ENCODE peak calls at places on chromosomes 2 and 18, in five cellular contexts. One of them, this sample, is unnamed.

GRCh38 chr2:54084600-54084999 is 30.8 kb upstream of the ACYP2 start:
- DNase-seq in trophoblast cell: no peak
- DNase-seq in neuronal stem cell: no peak
- DNase-seq in mesenchymal stem cell: no peak
- DNase-seq in H1: no peak
- DNase-seq in this sample: no peak

GRCh38 chr2:241702405-241703127 is 727 bp downstream of the ING5 start:
- DNase-seq in trophoblast cell: peak
- DNase-seq in neuronal stem cell: peak
- DNase-seq in mesenchymal stem cell: peak
- DNase-seq in H1: peak
- DNase-seq in this sample: peak

GRCh38 chr2:65024149-65024829 is 31.9 kb upstream of the CEP68 start:
- DNase-seq in trophoblast cell: no peak
- DNase-seq in neuronal stem cell: no peak
- DNase-seq in mesenchymal stem cell: peak
- DNase-seq in H1: no peak
- DNase-seq in this sample: no peak

GRCh38 chr2:241890524-241891235 is 21.2 kb downstream of the RTP5 start:
- DNase-seq in trophoblast cell: peak
- DNase-seq in neuronal stem cell: no peak
- DNase-seq in mesenchymal stem cell: no peak
- DNase-seq in H1: no peak
- DNase-seq in this sample: no peak

GRCh38 chr18:55457028-55457427 is 131.0 kb downstream of the TCF4 start:
- DNase-seq in trophoblast cell: no peak
- DNase-seq in neuronal stem cell: no peak
- DNase-seq in mesenchymal stem cell: no peak
- DNase-seq in H1: no peak
- DNase-seq in this sample: no peak

GRCh38 chr18:79926715-79927596 is 24.5 kb downstream of the SLC66A2 start:
- DNase-seq in trophoblast cell: no peak
- DNase-seq in neuronal stem cell: no peak
- DNase-seq in mesenchymal stem cell: no peak
- DNase-seq in H1: peak
- DNase-seq in this sample: peak

GRCh38 chr2:215727507-215728503 is 285.5 kb downstream of the MREG start:
- DNase-seq in trophoblast cell: peak
- DNase-seq in neuronal stem cell: no peak
- DNase-seq in mesenchymal stem cell: peak
- DNase-seq in H1: no peak
- DNase-seq in this sample: no peak

GRCh38 chr2:110116033-110116710 is 550 bp upstream of the MALL start:
- DNase-seq in trophoblast cell: peak
- DNase-seq in neuronal stem cell: no peak
- DNase-seq in mesenchymal stem cell: peak
- DNase-seq in H1: peak
- DNase-seq in this sample: peak

GRCh38 chr2:113123731-113124130 is 3.7 kb upstream of the IL1RN start:
- DNase-seq in trophoblast cell: no peak
- DNase-seq in neuronal stem cell: no peak
- DNase-seq in mesenchymal stem cell: no peak
- DNase-seq in H1: no peak
- DNase-seq in this sample: no peak

GRCh38 chr2:198731842-198732421 is 725.8 kb downstream of the SATB2 start:
- DNase-seq in trophoblast cell: no peak
- DNase-seq in neuronal stem cell: no peak
- DNase-seq in mesenchymal stem cell: no peak
- DNase-seq in H1: no peak
- DNase-seq in this sample: no peak

GRCh38 chr2:217616936-217617335 is 385.9 kb downstream of the TNS1 start:
- DNase-seq in trophoblast cell: peak
- DNase-seq in neuronal stem cell: no peak
- DNase-seq in mesenchymal stem cell: no peak
- DNase-seq in H1: no peak
- DNase-seq in this sample: no peak

GRCh38 chr2:26693287-26693849 is 846 bp downstream of the KCNK3 start:
- DNase-seq in trophoblast cell: no peak
- DNase-seq in neuronal stem cell: no peak
- DNase-seq in mesenchymal stem cell: no peak
- DNase-seq in H1: peak
- DNase-seq in this sample: no peak

GRCh38 chr2:240449764-240450531 is 14.5 kb downstream of the GPC1 start:
- DNase-seq in trophoblast cell: peak
- DNase-seq in neuronal stem cell: no peak
- DNase-seq in mesenchymal stem cell: peak
- DNase-seq in H1: no peak
- DNase-seq in this sample: no peak

GRCh38 chr18:21599585-21600525 is 649 bp downstream of the ESCO1 start:
- DNase-seq in trophoblast cell: peak
- DNase-seq in neuronal stem cell: no peak
- DNase-seq in mesenchymal stem cell: peak
- DNase-seq in H1: peak
- DNase-seq in this sample: peak

GRCh38 chr18:37378616-37379015 is 187.0 kb downstream of the CELF4 start:
- DNase-seq in trophoblast cell: no peak
- DNase-seq in neuronal stem cell: no peak
- DNase-seq in mesenchymal stem cell: no peak
- DNase-seq in H1: no peak
- DNase-seq in this sample: no peak

GRCh38 chr2:180655393-180655792 is 325.0 kb upstream of the UBE2E3 start:
- DNase-seq in trophoblast cell: peak
- DNase-seq in neuronal stem cell: no peak
- DNase-seq in mesenchymal stem cell: no peak
- DNase-seq in H1: no peak
- DNase-seq in this sample: no peak

GRCh38 chr2:150783015-150783414 is 295.5 kb upstream of the RND3 start:
- DNase-seq in trophoblast cell: no peak
- DNase-seq in neuronal stem cell: no peak
- DNase-seq in mesenchymal stem cell: no peak
- DNase-seq in H1: no peak
- DNase-seq in this sample: no peak

DNA sequence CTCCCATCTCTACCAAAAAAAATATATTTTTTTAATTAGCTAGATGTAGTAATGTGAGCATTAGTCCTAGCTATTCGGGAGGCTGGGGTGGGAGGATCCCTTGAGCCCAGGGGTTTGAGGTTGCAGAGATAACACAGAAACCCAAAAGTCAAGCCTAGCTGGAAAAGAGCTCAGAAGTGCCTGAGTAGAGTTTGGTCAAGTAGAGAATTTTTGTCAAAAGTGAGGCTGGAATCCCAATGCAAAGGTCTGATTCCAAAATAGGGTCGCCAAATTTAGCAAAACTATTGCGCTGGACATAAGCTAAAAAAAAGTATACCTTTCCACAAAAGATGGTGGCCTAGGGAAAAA is 15.5 kb upstream of the MSH6 start:
- DNase-seq in trophoblast cell: peak
- DNase-seq in neuronal stem cell: no peak
- DNase-seq in mesenchymal stem cell: no peak
- DNase-seq in H1: no peak
- DNase-seq in this sample: no peak
- H2BK12ac ChIP-seq in trophoblast cell: no peak
- H2BK12ac ChIP-seq in neuronal stem cell: no peak
- H2BK12ac ChIP-seq in mesenchymal stem cell: no peak
- H2BK12ac ChIP-seq in H1: no peak
- H2BK12ac ChIP-seq in this sample: no peak

GRCh38 chr2:58767833-58768726 is 527.0 kb upstream of the FANCL start:
- DNase-seq in trophoblast cell: no peak
- DNase-seq in neuronal stem cell: peak
- DNase-seq in mesenchymal stem cell: no peak
- DNase-seq in H1: no peak
- DNase-seq in this sample: no peak

GRCh38 chr2:58757971-58758370 is 516.8 kb upstream of the FANCL start:
- DNase-seq in trophoblast cell: no peak
- DNase-seq in neuronal stem cell: no peak
- DNase-seq in mesenchymal stem cell: no peak
- DNase-seq in H1: no peak
- DNase-seq in this sample: no peak

GRCh38 chr2:58764321-58765099 is 523.4 kb upstream of the FANCL start:
- DNase-seq in trophoblast cell: no peak
- DNase-seq in neuronal stem cell: no peak
- DNase-seq in mesenchymal stem cell: no peak
- DNase-seq in H1: no peak
- DNase-seq in this sample: no peak

DNA sequence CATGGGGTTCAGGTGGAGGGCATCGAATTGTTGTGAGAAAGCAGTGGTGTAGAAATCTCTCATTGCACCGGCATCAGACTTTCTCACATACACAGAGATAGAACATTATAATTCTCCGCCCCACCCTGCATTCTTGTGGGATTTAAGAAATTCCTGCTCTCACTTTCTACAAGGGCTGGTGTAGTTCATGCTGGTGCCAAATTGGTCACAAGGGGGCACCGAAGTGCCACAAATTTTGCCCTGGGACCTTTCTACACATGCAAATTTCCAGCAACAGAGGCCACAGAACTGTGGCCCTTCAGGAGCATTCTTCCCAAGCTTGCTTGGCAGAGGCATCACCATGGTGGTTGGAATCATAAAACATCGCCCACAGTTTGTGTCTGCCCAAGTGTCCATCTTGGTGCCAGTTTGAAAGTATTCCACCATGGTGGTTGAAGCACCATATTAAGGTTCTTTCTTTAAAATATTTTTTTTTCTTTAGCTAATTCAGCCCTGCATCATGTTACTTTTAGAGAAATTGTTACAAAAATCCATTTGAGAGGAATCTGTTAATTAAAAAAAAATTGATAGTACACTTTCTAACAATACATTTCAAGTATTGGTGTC is 521.2 kb upstream of the FANCL start:
- DNase-seq in trophoblast cell: peak
- DNase-seq in neuronal stem cell: peak
- DNase-seq in mesenchymal stem cell: peak
- DNase-seq in H1: peak
- DNase-seq in this sample: peak
- H2BK12ac ChIP-seq in trophoblast cell: no peak
- H2BK12ac ChIP-seq in neuronal stem cell: no peak
- H2BK12ac ChIP-seq in mesenchymal stem cell: no peak
- H2BK12ac ChIP-seq in H1: no peak
- H2BK12ac ChIP-seq in this sample: no peak

DNA sequence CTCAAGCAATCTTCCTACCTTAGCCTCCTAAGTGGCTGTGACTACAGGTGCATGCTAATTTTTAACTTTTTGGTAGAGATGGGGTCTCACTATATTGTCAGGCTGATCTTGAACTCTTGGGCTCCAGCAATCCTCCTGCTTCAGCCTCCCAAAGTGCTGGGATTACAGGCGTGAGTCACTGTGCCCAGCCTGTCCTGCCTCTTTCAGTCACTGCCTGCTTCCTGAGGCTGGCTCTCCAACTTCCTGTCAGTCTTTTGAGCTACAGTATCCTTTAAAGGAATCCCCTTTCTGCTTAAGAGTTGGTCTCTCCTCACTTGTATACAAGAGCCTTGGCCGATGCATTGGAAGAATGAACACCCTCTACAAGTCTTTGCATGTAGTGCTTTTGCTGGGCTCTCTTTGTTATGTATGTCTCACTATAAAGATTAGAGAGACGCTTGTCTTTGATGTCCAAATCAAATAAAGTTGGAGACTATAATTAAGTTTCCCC is 88.4 kb upstream of the SMAD2 start:
- DNase-seq in trophoblast cell: no peak
- DNase-seq in neuronal stem cell: no peak
- DNase-seq in mesenchymal stem cell: no peak
- DNase-seq in H1: no peak
- DNase-seq in this sample: peak
- H2BK12ac ChIP-seq in trophoblast cell: no peak
- H2BK12ac ChIP-seq in neuronal stem cell: no peak
- H2BK12ac ChIP-seq in mesenchymal stem cell: no peak
- H2BK12ac ChIP-seq in H1: no peak
- H2BK12ac ChIP-seq in this sample: no peak

GRCh38 chr2:42319265-42319664 is 41.8 kb downstream of the COX7A2L start:
- DNase-seq in trophoblast cell: no peak
- DNase-seq in neuronal stem cell: no peak
- DNase-seq in mesenchymal stem cell: no peak
- DNase-seq in H1: no peak
- DNase-seq in this sample: no peak

GRCh38 chr2:42317945-42318344 is 43.1 kb downstream of the COX7A2L start:
- DNase-seq in trophoblast cell: no peak
- DNase-seq in neuronal stem cell: no peak
- DNase-seq in mesenchymal stem cell: no peak
- DNase-seq in H1: no peak
- DNase-seq in this sample: no peak

GRCh38 chr2:42314892-42315468 is 46.0 kb downstream of the COX7A2L start:
- DNase-seq in trophoblast cell: peak
- DNase-seq in neuronal stem cell: no peak
- DNase-seq in mesenchymal stem cell: peak
- DNase-seq in H1: no peak
- DNase-seq in this sample: no peak

GRCh38 chr2:42317486-42317885 is 43.5 kb downstream of the COX7A2L start:
- DNase-seq in trophoblast cell: no peak
- DNase-seq in neuronal stem cell: no peak
- DNase-seq in mesenchymal stem cell: no peak
- DNase-seq in H1: no peak
- DNase-seq in this sample: no peak

DNA sequence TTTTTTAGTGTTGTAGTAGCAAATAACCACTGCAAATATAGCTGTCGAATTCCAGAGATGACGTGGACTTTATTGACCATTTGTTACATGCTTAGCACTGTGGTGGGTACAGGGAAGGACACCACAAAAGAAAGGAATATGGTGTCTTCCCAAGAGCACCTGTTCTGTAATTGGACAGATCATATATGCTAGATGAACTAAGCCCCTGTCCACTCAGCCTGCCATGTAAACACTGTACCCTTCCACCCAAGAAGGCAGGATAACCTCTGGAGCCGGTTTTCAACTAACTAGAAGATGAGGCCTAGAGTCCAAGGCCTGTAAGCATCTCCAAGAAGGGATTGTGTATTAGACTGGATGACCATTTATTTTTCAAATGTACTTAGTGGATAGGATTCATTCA is 44.1 kb downstream of the COX7A2L start:
- DNase-seq in trophoblast cell: no peak
- DNase-seq in neuronal stem cell: no peak
- DNase-seq in mesenchymal stem cell: no peak
- DNase-seq in H1: no peak
- DNase-seq in this sample: no peak
- H2BK12ac ChIP-seq in trophoblast cell: no peak
- H2BK12ac ChIP-seq in neuronal stem cell: no peak
- H2BK12ac ChIP-seq in mesenchymal stem cell: no peak
- H2BK12ac ChIP-seq in H1: no peak
- H2BK12ac ChIP-seq in this sample: no peak

GRCh38 chr18:40357536-40357935 is 1597.5 kb upstream of the PIK3C3 start:
- DNase-seq in trophoblast cell: no peak
- DNase-seq in neuronal stem cell: no peak
- DNase-seq in mesenchymal stem cell: no peak
- DNase-seq in H1: no peak
- DNase-seq in this sample: no peak

GRCh38 chr18:40356153-40356552 is 1598.9 kb upstream of the PIK3C3 start:
- DNase-seq in trophoblast cell: no peak
- DNase-seq in neuronal stem cell: no peak
- DNase-seq in mesenchymal stem cell: no peak
- DNase-seq in H1: no peak
- DNase-seq in this sample: no peak

DNA sequence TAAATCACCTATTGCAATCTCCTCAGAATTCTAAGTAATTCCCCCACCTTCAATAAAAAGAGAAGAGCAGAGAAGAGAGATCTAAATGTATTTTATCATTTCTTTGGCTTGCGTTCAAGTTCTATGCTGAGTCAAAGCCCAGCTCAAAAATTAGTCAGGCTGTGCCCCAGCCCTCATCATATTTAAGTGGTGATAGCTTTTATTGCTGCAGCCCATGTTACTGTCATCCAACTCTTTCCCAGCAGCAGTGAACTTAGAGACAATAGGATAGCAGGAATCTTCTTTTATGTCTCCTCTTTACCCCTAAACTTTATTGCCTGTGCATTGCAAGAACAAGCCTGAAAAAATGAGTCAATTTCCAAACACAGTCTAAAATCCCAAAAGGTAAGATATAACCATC is 1599.3 kb upstream of the PIK3C3 start:
- DNase-seq in trophoblast cell: no peak
- DNase-seq in neuronal stem cell: no peak
- DNase-seq in mesenchymal stem cell: no peak
- DNase-seq in H1: no peak
- DNase-seq in this sample: no peak
- H2BK12ac ChIP-seq in trophoblast cell: no peak
- H2BK12ac ChIP-seq in neuronal stem cell: no peak
- H2BK12ac ChIP-seq in mesenchymal stem cell: no peak
- H2BK12ac ChIP-seq in H1: no peak
- H2BK12ac ChIP-seq in this sample: no peak